ENCODE peak calls at places on chromosomes 2 and 18, in four cellular contexts. I is MM.1S, L is HCT116, X is keratinocyte. A is an unnamed sample.

GRCh38 chr18:111292-112014 is 46.9 kb upstream of the USP14 start:
- DNase-seq in I (peak; percentile 78), L (no peak), X (no peak), A (peak; percentile 85)

GRCh38 chr2:207676827-207677354 is 34.5 kb upstream of the CCNYL1 start:
- DNase-seq in I (no peak), L (no peak), X (no peak), A (no peak)

GRCh38 chr2:62604336-62604735 is 98.3 kb upstream of the TMEM17 start:
- DNase-seq in I (no peak), L (no peak), X (peak; percentile 84), A (no peak)

GRCh38 chr2:44087037-44087713 is 81.5 kb upstream of the PPM1B start:
- DNase-seq in I (peak; percentile 82), L (peak; percentile 68), X (no peak), A (peak; percentile 66)

GRCh38 chr2:17878222-17879136 is at the start of gene KCNS3:
- DNase-seq in I (peak; percentile 64), L (no peak), X (no peak), A (peak; percentile 42)

GRCh38 chr18:20988726-20989125 is 122.9 kb downstream of the ROCK1 start:
- DNase-seq in I (no peak), L (no peak), X (no peak), A (no peak)

GRCh38 chr2:23524261-23524706 is 139.3 kb downstream of the KLHL29 start:
- DNase-seq in I (no peak), L (peak; percentile 19), X (peak; percentile 17), A (peak; percentile 67)

GRCh38 chr18:3688682-3689081 is 238.7 kb downstream of the TGIF1 start:
- DNase-seq in I (no peak), L (no peak), X (no peak), A (no peak)

GRCh38 chr18:2518473-2518872 is 52.8 kb downstream of the METTL4 start:
- DNase-seq in I (no peak), L (no peak), X (no peak), A (no peak)

GRCh38 chr2:3742743-3743142 is 39.4 kb downstream of the DCDC2C start:
- DNase-seq in I (no peak), L (no peak), X (no peak), A (no peak)

GRCh38 chr2:177553176-177553909 is 160.8 kb downstream of the AGPS start:
- DNase-seq in I (no peak), L (no peak), X (no peak), A (no peak)

GRCh38 chr2:80303825-80304521 is 579 bp downstream of the LRRTM1 start:
- DNase-seq in I (no peak), L (no peak), X (no peak), A (no peak)

GRCh38 chr2:64273524-64274398 is 129.5 kb upstream of the PELI1 start:
- DNase-seq in I (peak; percentile 18), L (no peak), X (peak; percentile 84), A (peak; percentile 81)

GRCh38 chr2:195674491-195675226 is 17.6 kb downstream of the SLC39A10 start:
- DNase-seq in I (no peak), L (no peak), X (no peak), A (no peak)

GRCh38 chr2:59413751-59414570 is 1139.5 kb downstream of the BCL11A start:
- DNase-seq in I (peak; percentile 67), L (no peak), X (no peak), A (no peak)

GRCh38 chr18:11529081-11529480 is 80.3 kb upstream of the SLC35G4 start:
- DNase-seq in I (no peak), L (no peak), X (no peak), A (no peak)

GRCh38 chr2:234444888-234445287 is 52.0 kb downstream of the ARL4C start:
- DNase-seq in I (no peak), L (no peak), X (no peak), A (no peak)

GRCh38 chr18:48813833-48814489 is 136.8 kb downstream of the SMAD7 start:
- DNase-seq in I (no peak), L (no peak), X (no peak), A (no peak)

GRCh38 chr2:39275016-39275415 is 31.2 kb upstream of the CDKL4 start:
- DNase-seq in I (no peak), L (no peak), X (no peak), A (peak; percentile 6)

GRCh38 chr2:105795575-105795934 is 50.8 kb downstream of the NCK2 start:
- DNase-seq in I (no peak), L (no peak), X (no peak), A (no peak)

GRCh38 chr2:96891591-96892333 is 21.9 kb upstream of the SEMA4C start:
- DNase-seq in I (no peak), L (no peak), X (no peak), A (no peak)

GRCh38 chr2:47221039-47221438 is 65.9 kb upstream of the STPG4 start:
- DNase-seq in I (no peak), L (no peak), X (no peak), A (no peak)

GRCh38 chr2:239399404-239399999 is 1.3 kb downstream of the HDAC4 start:
- DNase-seq in I (peak; percentile 66), L (no peak), X (no peak), A (peak; percentile 45)

GRCh38 chr2:226665306-226665831 is 134.3 kb downstream of the IRS1 start:
- DNase-seq in I (no peak), L (no peak), X (no peak), A (no peak)

GRCh38 chr18:36296591-36297418 is 708 bp upstream of the FHOD3 start:
- DNase-seq in I (peak; percentile 28), L (peak; percentile 40), X (peak; percentile 33), A (peak; percentile 38)

GRCh38 chr2:237258146-237258545 is 155.8 kb downstream of the COL6A3 start:
- DNase-seq in I (no peak), L (no peak), X (no peak), A (no peak)

GRCh38 chr2:165440367-165440766 is 29.1 kb upstream of the CSRNP3 start:
- DNase-seq in I (no peak), L (no peak), X (no peak), A (no peak)

GRCh38 chr18:8895987-8896619 is 190.7 kb downstream of the MTCL1 start:
- DNase-seq in I (no peak), L (no peak), X (peak; percentile 13), A (no peak)

GRCh38 chr2:73174244-73174643 is 28.1 kb upstream of the NOTO start:
- DNase-seq in I (no peak), L (no peak), X (no peak), A (no peak)

GRCh38 chr2:73176205-73176880 is 26.0 kb upstream of the NOTO start:
- DNase-seq in I (peak; percentile 53), L (no peak), X (no peak), A (no peak)

GRCh38 chr2:73176881-73177644 is 25.3 kb upstream of the NOTO start:
- DNase-seq in I (peak; percentile 76), L (peak; percentile 57), X (no peak), A (peak; percentile 63)

GRCh38 chr2:73174941-73175662 is 27.3 kb upstream of the NOTO start:
- DNase-seq in I (no peak), L (no peak), X (no peak), A (no peak)

DNA sequence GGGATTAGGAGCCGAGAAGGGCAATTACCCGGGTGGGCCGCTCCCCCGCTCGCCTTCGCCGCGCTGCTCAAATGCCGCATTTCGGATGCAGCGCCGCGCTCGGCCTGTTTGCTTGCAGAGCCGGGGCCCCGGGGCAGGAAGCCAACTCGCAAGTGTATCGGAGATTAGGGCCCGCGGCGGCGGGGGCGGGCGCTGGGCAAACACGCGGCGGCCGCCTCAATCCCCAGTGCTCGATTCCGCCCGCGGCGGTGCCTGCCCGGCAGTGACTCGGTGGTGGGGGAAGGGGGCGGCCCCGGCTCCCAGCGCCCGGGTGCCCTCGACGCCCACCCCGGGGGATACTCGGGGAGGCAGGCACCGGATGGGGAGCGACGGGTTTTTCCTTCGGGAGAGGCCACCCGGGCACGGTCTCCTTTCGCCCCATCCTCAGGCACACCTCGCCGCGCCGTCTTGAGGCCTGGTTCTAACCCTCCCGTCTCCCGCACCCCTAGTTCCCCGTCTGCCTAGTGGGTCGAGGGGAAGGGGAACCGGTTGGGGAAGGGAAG is 26.6 kb upstream of the NOTO start:
- DNase-seq in I (peak; percentile 70), L (no peak), X (no peak), A (no peak)
- TF ChIP-seq EZH2 in I (no peak), L (no peak), X (peak; percentile 92), A (no peak)

GRCh38 chr18:42275949-42276730 is 321.1 kb downstream of the PIK3C3 start:
- DNase-seq in I (no peak), L (no peak), X (no peak), A (no peak)

GRCh38 chr18:42287047-42287446 is 332.0 kb downstream of the PIK3C3 start:
- DNase-seq in I (no peak), L (no peak), X (no peak), A (no peak)

GRCh38 chr18:42281124-42281523 is 326.1 kb downstream of the PIK3C3 start:
- DNase-seq in I (no peak), L (no peak), X (no peak), A (no peak)

GRCh38 chr18:42281851-42282250 is 326.8 kb downstream of the PIK3C3 start:
- DNase-seq in I (no peak), L (no peak), X (no peak), A (no peak)
- H2AFZ ChIP-seq in I (no peak overlapping the region), L (no peak overlapping the region), X (no peak overlapping the region), A (no peak overlapping the region)

GRCh38 chr2:19746611-19747309 is 155.0 kb downstream of the TTC32 start:
- DNase-seq in I (no peak), L (no peak), X (no peak), A (no peak)
- H3K4me2 ChIP-seq in I (no peak overlapping the region), L (no peak overlapping the region), X (no peak overlapping the region), A (no peak overlapping the region)

GRCh38 chr2:119553687-119554344 is 9.6 kb downstream of the CFAP221 start:
- DNase-seq in I (no peak), L (no peak), X (no peak), A (no peak)

GRCh38 chr2:119548516-119549120 is 4.4 kb downstream of the CFAP221 start:
- DNase-seq in I (no peak), L (no peak), X (no peak), A (no peak)

GRCh38 chr2:119549236-119549635 is 5.0 kb downstream of the CFAP221 start:
- DNase-seq in I (no peak), L (no peak), X (no peak), A (no peak)

GRCh38 chr2:119552902-119553301 is 8.7 kb downstream of the CFAP221 start:
- DNase-seq in I (no peak), L (no peak), X (no peak), A (no peak)

GRCh38 chr2:119550346-119550745 is 6.1 kb downstream of the CFAP221 start:
- DNase-seq in I (no peak), L (no peak), X (no peak), A (no peak)
- TF ChIP-seq EZH2 in I (no peak), L (no peak), X (no peak), A (no peak)

GRCh38 chr2:160407393-160408204 is 86.0 kb downstream of the RBMS1 start:
- DNase-seq in I (peak; percentile 56), L (no peak), X (no peak), A (peak; percentile 54)
- H2AFZ ChIP-seq in I (peak overlapping the region; percentile 67), L (no peak overlapping the region), X (no peak overlapping the region), A (peak overlapping the region; percentile 66)

GRCh38 chr18:74286106-74286856 is 5.5 kb downstream of the CYB5A start:
- DNase-seq in I (no peak), L (no peak), X (no peak), A (peak; percentile 54)
- H3K4me2 ChIP-seq in I (peak overlapping the region; percentile 62), L (no peak overlapping the region), X (no peak overlapping the region), A (peak overlapping the region; percentile 95)

GRCh38 chr2:61014805-61015204 is 2.7 kb upstream of the PEX13 start:
- DNase-seq in I (no peak), L (no peak), X (no peak), A (no peak)
- TF ChIP-seq EZH2 in I (no peak), L (no peak), X (no peak), A (no peak)

GRCh38 chr2:43070676-43071491 is 155.5 kb downstream of the ZFP36L2 start:
- DNase-seq in I (no peak), L (no peak), X (no peak), A (peak; percentile 67)
- H2AFZ ChIP-seq in I (no peak overlapping the region), L (no peak overlapping the region), X (no peak overlapping the region), A (no peak overlapping the region)